ENCODE peak calls at places on chromosomes 7 and 10, in nine cellular contexts. F is ovary, N is A549, U is tibial nerve, W is esophagus muscularis mucosa, P is HepG2, A is suprapubic skin, M is stomach, O is H1. H is an unnamed sample.

GRCh38 chr7:124752310-124752709 is 13.3 kb downstream of the GPR37 start:
- DNase-seq in P (no peak), A (no peak), F (no peak), W (no peak), U (no peak), N (no peak), O (no peak), M (no peak), H (no peak)

GRCh38 chr10:122392835-122393234 is 18.3 kb downstream of the PLEKHA1 start:
- DNase-seq in M (no peak), W (no peak), P (no peak), U (no peak), A (no peak), F (no peak), N (no peak), O (no peak), H (no peak)

GRCh38 chr10:8055420-8056349 is 1.2 kb downstream of the GATA3 start:
- DNase-seq in N (no peak), P (no peak), O (no peak), W (no peak), M (no peak), A (no peak), U (no peak), F (no peak), H (no peak)

GRCh38 chr10:32489935-32490334 is 44.0 kb downstream of the CCDC7 start:
- DNase-seq in U (no peak), W (no peak), O (no peak), P (no peak), N (no peak), A (no peak), M (no peak), F (no peak), H (no peak)

GRCh38 chr10:4945706-4946348 is 17.4 kb upstream of the AKR1C1 start:
- DNase-seq in O (no peak), N (no peak), P (no peak), A (no peak), M (no peak), F (no peak), U (no peak), W (no peak), H (no peak)

GRCh38 chr7:103718482-103719415 is 270.7 kb downstream of the RELN start:
- DNase-seq in W (no peak), U (no peak), O (no peak), A (no peak), M (no peak), P (no peak), F (no peak), N (no peak), H (no peak)

GRCh38 chr7:5477723-5478531 is 54.3 kb upstream of the TNRC18 start:
- DNase-seq in N (peak), P (no peak), O (no peak), M (no peak), F (no peak), W (no peak), U (no peak), A (no peak), H (no peak)

GRCh38 chr7:333399-333776 is 43.4 kb downstream of the FOXL3 start:
- DNase-seq in M (no peak), O (no peak), P (peak), N (peak), W (no peak), A (no peak), U (no peak), F (no peak), H (peak)

GRCh38 chr10:42551582-42552187 is 86.7 kb downstream of the ZNF33B start:
- DNase-seq in O (no peak), N (no peak), M (no peak), U (no peak), A (no peak), W (no peak), F (peak), P (peak), H (no peak)

GRCh38 chr7:148905093-148905666 is 21.1 kb upstream of the EZH2 start:
- DNase-seq in M (no peak), W (no peak), F (no peak), N (no peak), O (no peak), A (no peak), P (no peak), U (no peak), H (no peak)

GRCh38 chr10:74738985-74739567 is 87.3 kb upstream of the KAT6B start:
- DNase-seq in O (no peak), F (no peak), N (no peak), W (peak), P (peak), A (no peak), M (no peak), U (no peak), H (no peak)

GRCh38 chr10:102599565-102600327 is 44.5 kb upstream of the TRIM8 start:
- DNase-seq in O (no peak), U (no peak), F (no peak), M (peak), W (no peak), P (peak), N (no peak), A (no peak), H (peak)
- TF ChIP-seq POLR2A in O (no peak), U (no peak), F (no peak), M (no peak), W (no peak), P (peak), N (no peak), A (no peak), H (no peak)

GRCh38 chr7:75038508-75038907 is 35.1 kb downstream of the RCC1L start:
- DNase-seq in A (no peak), N (no peak), F (no peak), O (no peak), P (no peak), M (no peak), W (no peak), U (no peak), H (no peak)

GRCh38 chr7:75040512-75040911 is 33.1 kb downstream of the RCC1L start:
- DNase-seq in M (no peak), U (no peak), N (no peak), A (no peak), P (no peak), W (no peak), F (no peak), O (no peak), H (no peak)

GRCh38 chr7:75039166-75039565 is 34.4 kb downstream of the RCC1L start:
- DNase-seq in U (no peak), O (no peak), A (no peak), P (no peak), W (no peak), M (no peak), N (no peak), F (no peak), H (no peak)

GRCh38 chr7:75042299-75042698 is 31.3 kb downstream of the RCC1L start:
- DNase-seq in F (peak), O (no peak), P (no peak), U (peak), M (no peak), W (no peak), A (no peak), N (no peak), H (no peak)

DNA sequence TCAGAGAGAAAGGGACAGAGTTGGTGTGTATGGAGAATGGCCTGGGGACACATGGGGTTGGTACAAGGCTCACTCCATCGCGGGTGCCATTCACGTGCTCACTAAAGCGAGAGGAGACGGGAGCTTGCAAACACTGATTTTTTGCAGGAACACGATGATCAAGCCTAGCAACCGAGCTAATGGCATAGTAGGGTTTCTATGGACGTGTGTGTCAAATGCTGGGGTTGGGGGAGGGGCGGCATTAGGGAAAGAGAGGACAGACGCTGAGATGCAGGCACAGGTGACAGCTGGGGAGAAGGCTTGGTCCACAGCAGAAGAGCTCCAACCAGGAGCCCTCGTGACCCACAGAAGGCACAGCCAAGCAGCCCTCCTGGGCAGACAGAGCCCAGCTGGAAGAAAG is 33.9 kb downstream of the RCC1L start:
- DNase-seq in U (no peak), F (no peak), N (no peak), W (no peak), P (no peak), O (no peak), M (no peak), A (no peak), H (no peak)
- TF ChIP-seq EP300 in U (no peak), F (no peak), N (no peak), W (no peak), P (no peak), O (no peak), M (no peak), A (no peak), H (no peak)

DNA sequence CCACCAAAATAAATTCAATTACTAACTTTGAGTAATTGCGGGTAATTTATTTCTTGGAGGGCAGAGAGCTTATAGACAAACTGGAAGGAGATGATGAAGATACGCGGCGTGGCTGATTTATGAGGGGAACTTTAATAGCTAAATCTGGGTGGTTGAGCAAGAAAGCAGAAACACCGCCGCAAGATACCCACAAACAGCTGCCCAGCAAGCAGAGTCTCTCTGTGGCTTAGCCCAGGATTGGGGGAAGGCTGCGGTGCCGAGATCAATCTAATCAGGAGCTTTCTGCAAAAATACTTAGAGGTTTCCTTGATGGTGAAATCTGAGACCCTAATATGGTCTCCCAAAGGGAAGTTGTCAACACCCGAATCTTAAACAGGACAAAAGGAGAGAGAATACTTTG is 94.9 kb upstream of the MGMT start:
- DNase-seq in N (no peak), O (no peak), U (no peak), P (no peak), W (peak), F (no peak), A (no peak), M (no peak), H (no peak)
- H3K4me3 ChIP-seq in N (no peak), O (no peak), U (no peak), P (no peak), W (no peak), F (no peak), A (no peak), M (no peak), H (no peak)

DNA sequence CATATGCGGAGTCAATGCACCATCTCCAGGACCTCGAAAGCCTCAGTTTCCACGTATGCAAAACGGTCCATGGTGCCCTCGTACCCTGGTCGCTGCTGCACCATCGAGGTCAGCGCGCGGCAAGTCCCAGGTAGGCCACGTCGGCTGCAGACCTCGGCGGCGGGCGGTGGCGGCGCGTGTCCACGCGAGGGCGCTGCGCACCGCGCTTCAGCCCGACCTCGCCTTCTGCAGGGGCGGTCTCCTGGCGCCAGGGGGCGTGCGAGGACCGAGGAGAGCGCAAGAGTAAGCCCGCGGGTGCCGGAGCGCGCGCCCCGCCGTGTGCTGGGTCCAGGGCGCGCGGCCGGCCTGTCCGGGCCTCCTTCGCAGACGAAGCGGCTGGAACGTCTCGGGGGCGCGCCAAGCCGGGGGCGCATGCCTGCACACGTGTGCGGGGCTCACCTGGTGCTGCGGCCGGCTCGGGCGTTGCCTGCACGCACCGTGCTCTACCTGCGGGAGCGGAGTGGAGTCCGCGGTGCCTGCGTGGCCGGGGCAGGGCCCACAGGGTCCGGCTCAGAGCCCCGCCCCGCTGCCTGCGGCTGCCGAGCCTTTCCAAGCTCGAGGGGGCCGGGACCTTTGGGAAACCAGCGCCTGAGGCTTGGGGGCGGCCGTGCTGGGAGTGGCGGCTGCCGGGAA is 54.0 kb downstream of the GLRX3 start:
- DNase-seq in A (peak), F (peak), O (peak), W (peak), U (peak), N (peak), P (peak), M (peak), H (peak)
- TF ChIP-seq POLR2A in A (no peak), F (no peak), O (peak), W (no peak), U (no peak), N (no peak), P (no peak), M (no peak), H (no peak)

GRCh38 chr10:100697070-100697469 is 48.3 kb upstream of the PAX2 start:
- DNase-seq in N (peak), P (peak), A (no peak), M (peak), W (no peak), F (no peak), U (no peak), O (no peak), H (no peak)
- TF ChIP-seq EP300 in N (no peak), P (no peak), A (no peak), M (no peak), W (no peak), F (no peak), U (no peak), O (no peak), H (no peak)

GRCh38 chr7:1531263-1531978 is 919 bp downstream of the MAFK start:
- DNase-seq in O (no peak), W (no peak), A (no peak), P (no peak), U (peak), N (no peak), F (peak), M (peak), H (peak)

GRCh38 chr7:1530946-1531262 is 402 bp downstream of the MAFK start:
- DNase-seq in P (no peak), M (no peak), W (no peak), N (no peak), U (no peak), A (no peak), O (no peak), F (no peak), H (no peak)

GRCh38 chr7:1533255-1533568 is 2.7 kb downstream of the MAFK start:
- DNase-seq in U (no peak), N (no peak), P (no peak), O (no peak), F (no peak), W (no peak), M (no peak), A (no peak), H (no peak)

GRCh38 chr7:1532456-1533254 is 2.2 kb downstream of the MAFK start:
- DNase-seq in F (peak), N (peak), P (peak), W (peak), A (peak), M (peak), U (peak), O (no peak), H (peak)

DNA sequence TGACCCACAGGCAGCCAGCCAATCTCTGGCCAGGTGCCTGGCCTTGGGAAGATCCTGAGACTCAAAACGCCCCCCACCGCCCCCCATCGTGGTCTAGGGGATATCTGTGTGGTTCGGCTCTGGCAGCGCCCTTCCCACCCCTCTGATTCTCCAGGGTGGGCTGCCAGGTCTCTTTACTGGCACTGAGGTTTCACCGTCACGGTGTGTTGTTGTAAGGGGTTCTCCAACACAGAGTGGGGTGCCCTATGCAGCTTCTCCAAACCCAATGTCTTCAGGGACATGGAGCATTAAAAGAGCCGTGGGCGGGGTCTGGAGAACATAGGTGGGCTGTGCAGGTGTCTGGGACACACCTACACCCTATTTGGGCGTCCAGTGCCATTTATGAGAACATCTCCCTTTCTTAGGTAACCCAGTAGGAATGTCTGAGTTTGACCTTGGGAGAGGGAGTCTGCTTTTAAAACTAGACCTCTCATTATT is 1.5 kb downstream of the MAFK start:
- DNase-seq in U (peak), M (peak), W (no peak), F (no peak), O (no peak), N (no peak), A (no peak), P (no peak), H (peak)
- H3K4me3 ChIP-seq in U (peak), M (peak), W (peak), F (peak), O (peak), N (peak), A (peak), P (peak), H (peak)

H was measured in sigmoid colon.